ENCODE peak calls at places on chromosomes 5 and 9, in six cellular contexts. K, Q, G, B, J and D are unnamed samples. For H3K27me3, the result is how much of the 10 kb centered on the place peaks cover.

GRCh38 chr5:121182788-121183490 is 668.7 kb upstream of the FTMT start:
- DNase-seq in B (peak), K (no peak), Q (no peak), J (no peak), G (no peak), D (no peak)

GRCh38 chr9:91332476-91333231 is 29.1 kb downstream of the AUH start:
- DNase-seq in K (no peak), B (no peak), G (no peak), J (no peak), Q (no peak), D (no peak)

GRCh38 chr5:94884294-94884693 is 265.8 kb downstream of the SLF1 start:
- DNase-seq in J (peak), K (no peak), B (no peak), G (no peak), Q (no peak), D (no peak)

GRCh38 chr5:127944125-127944524 is 139.4 kb upstream of the SLC12A2 start:
- DNase-seq in K (no peak), B (no peak), J (no peak), Q (no peak), G (no peak), D (no peak)

GRCh38 chr5:120955795-120956194 is 491.7 kb downstream of the PRR16 start:
- DNase-seq in J (no peak), G (no peak), Q (no peak), B (no peak), K (no peak), D (no peak)

GRCh38 chr9:82498918-82499317 is 510.3 kb downstream of the SPATA31D1 start:
- DNase-seq in Q (no peak), B (no peak), G (no peak), J (no peak), K (no peak), D (no peak)

GRCh38 chr9:76026796-76027195 is 136.3 kb downstream of the PCSK5 start:
- DNase-seq in K (no peak), Q (no peak), B (peak), G (no peak), J (no peak), D (no peak)

GRCh38 chr5:149702607-149702952 is 27.5 kb upstream of the PPARGC1B start:
- DNase-seq in J (no peak), G (no peak), K (no peak), B (no peak), Q (no peak), D (no peak)

GRCh38 chr9:97293207-97293721 is 14.2 kb upstream of the CCDC180 start:
- DNase-seq in K (no peak), B (no peak), G (no peak), Q (no peak), J (peak), D (no peak)

GRCh38 chr9:127189628-127190027 is 67.2 kb upstream of the ANGPTL2 start:
- DNase-seq in K (no peak), G (no peak), J (no peak), Q (no peak), B (no peak), D (no peak)

GRCh38 chr9:118364266-118365075 is 660.3 kb downstream of the TLR4 start:
- DNase-seq in G (no peak), J (peak), B (no peak), K (no peak), Q (no peak), D (peak)

GRCh38 chr9:77826621-77827020 is 178.5 kb upstream of the GNA14 start:
- DNase-seq in B (no peak), J (no peak), Q (no peak), K (no peak), G (no peak), D (no peak)

GRCh38 chr5:158435161-158435616 is 576.2 kb upstream of the CLINT1 start:
- DNase-seq in G (peak), Q (no peak), J (no peak), K (no peak), B (peak), D (peak)

GRCh38 chr5:75044406-75044805 is 8.0 kb downstream of the GCNT4 start:
- DNase-seq in J (no peak), Q (no peak), G (peak), B (peak), K (no peak), D (no peak)

GRCh38 chr5:89024082-89024481 is 141.1 kb upstream of the MEF2C start:
- DNase-seq in Q (no peak), K (no peak), G (no peak), B (no peak), J (no peak), D (no peak)

GRCh38 chr9:134286513-134287245 is 39.6 kb upstream of the RXRA start:
- DNase-seq in J (peak), K (no peak), B (no peak), G (no peak), Q (no peak), D (no peak)

GRCh38 chr9:86406366-86406765 is 52.2 kb upstream of the TUT7 start:
- DNase-seq in G (no peak), Q (no peak), K (no peak), B (peak), J (no peak), D (no peak)

GRCh38 chr5:89105836-89106235 is 222.9 kb upstream of the MEF2C start:
- DNase-seq in J (no peak), G (no peak), K (no peak), Q (no peak), B (peak), D (no peak)

GRCh38 chr5:118597448-118597847 is 390.9 kb downstream of the DTWD2 start:
- DNase-seq in J (no peak), G (no peak), Q (no peak), K (no peak), B (no peak), D (no peak)

GRCh38 chr5:128052764-128053163 is 30.8 kb upstream of the SLC12A2 start:
- DNase-seq in K (no peak), B (no peak), Q (no peak), J (no peak), G (no peak), D (no peak)

GRCh38 chr5:179258001-179258921 is 87.0 kb downstream of the ADAMTS2 start:
- DNase-seq in B (no peak), K (peak), J (peak), G (no peak), Q (peak), D (no peak)

GRCh38 chr5:134530375-134531077 is 5.1 kb downstream of the JADE2 start:
- DNase-seq in G (no peak), K (peak), J (peak), B (no peak), Q (no peak), D (no peak)

GRCh38 chr5:121628783-121629182 is 222.9 kb upstream of the FTMT start:
- DNase-seq in K (no peak), Q (no peak), J (no peak), G (peak), B (peak), D (no peak)

GRCh38 chr9:136985853-136986252 is 3.1 kb downstream of the LCNL1 start:
- DNase-seq in B (no peak), G (no peak), K (no peak), Q (no peak), J (peak), D (no peak)
- H3K4me3 ChIP-seq in B (no peak), G (no peak), K (peak), Q (no peak), J (peak), D (no peak)

DNA sequence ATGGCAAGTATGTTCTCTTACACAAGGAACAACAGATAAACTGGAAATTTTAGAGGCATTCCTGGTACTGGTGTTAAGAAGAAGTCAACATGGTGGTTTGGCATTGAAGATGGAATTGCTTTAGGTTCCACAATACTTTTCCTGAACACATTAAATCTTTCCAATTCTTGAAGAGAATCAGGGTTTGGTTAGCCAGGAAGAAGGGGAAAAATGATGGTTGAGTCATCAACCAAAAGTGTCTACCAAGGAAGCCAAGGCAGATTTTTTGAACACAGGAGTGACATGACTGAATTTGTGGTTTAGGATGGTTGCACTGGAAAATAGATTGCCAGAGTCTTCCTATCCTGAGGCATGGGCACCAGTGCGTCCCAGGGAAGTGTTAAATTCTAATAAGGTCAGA is 433.4 kb downstream of the TMEM38B start:
- DNase-seq in J (no peak), G (no peak), K (no peak), B (no peak), Q (no peak), D (no peak)
- TF ChIP-seq CTCF in J (no peak), G (no peak), K (no peak), B (no peak), Q (no peak), D (no peak)

GRCh38 chr5:80963521-80963895 is 3.3 kb downstream of the RASGRF2 start:
- DNase-seq in B (no peak), K (no peak), G (no peak), Q (no peak), J (no peak), D (no peak)

GRCh38 chr5:80961376-80962281 is 1.5 kb downstream of the RASGRF2 start:
- DNase-seq in G (no peak), J (no peak), Q (peak), B (no peak), K (no peak), D (no peak)

GRCh38 chr5:80964491-80964890 is 4.3 kb downstream of the RASGRF2 start:
- DNase-seq in K (no peak), B (no peak), J (no peak), Q (no peak), G (no peak), D (no peak)

GRCh38 chr5:80963966-80964481 is 3.9 kb downstream of the RASGRF2 start:
- DNase-seq in J (no peak), B (no peak), Q (no peak), K (no peak), G (no peak), D (no peak)

GRCh38 chr5:80962630-80963520 is 2.7 kb downstream of the RASGRF2 start:
- DNase-seq in Q (no peak), B (no peak), J (no peak), G (no peak), K (no peak), D (no peak)
- H3K27me3 ChIP-seq in Q (under half), B (under half), J (under half), G (under half), K (under half), D (under half)

GRCh38 chr9:14353222-14354056 is 39.5 kb upstream of the NFIB start:
- DNase-seq in Q (peak), K (peak), J (peak), B (peak), G (peak), D (peak)
- H3K4me3 ChIP-seq in Q (no peak), K (peak), J (peak), B (no peak), G (no peak), D (no peak)

GRCh38 chr5:140106101-140106500 is 7.8 kb upstream of the PURA start:
- DNase-seq in B (peak), J (no peak), Q (no peak), K (no peak), G (no peak), D (no peak)

GRCh38 chr5:140109050-140109817 is 4.7 kb upstream of the PURA start:
- DNase-seq in B (no peak), G (no peak), J (no peak), K (no peak), Q (no peak), D (no peak)

GRCh38 chr5:140106805-140107311 is 7.1 kb upstream of the PURA start:
- DNase-seq in G (no peak), B (no peak), K (no peak), Q (no peak), J (no peak), D (no peak)

GRCh38 chr5:140108093-140109049 is 5.5 kb upstream of the PURA start:
- DNase-seq in Q (peak), J (peak), G (peak), K (no peak), B (peak), D (no peak)

DNA sequence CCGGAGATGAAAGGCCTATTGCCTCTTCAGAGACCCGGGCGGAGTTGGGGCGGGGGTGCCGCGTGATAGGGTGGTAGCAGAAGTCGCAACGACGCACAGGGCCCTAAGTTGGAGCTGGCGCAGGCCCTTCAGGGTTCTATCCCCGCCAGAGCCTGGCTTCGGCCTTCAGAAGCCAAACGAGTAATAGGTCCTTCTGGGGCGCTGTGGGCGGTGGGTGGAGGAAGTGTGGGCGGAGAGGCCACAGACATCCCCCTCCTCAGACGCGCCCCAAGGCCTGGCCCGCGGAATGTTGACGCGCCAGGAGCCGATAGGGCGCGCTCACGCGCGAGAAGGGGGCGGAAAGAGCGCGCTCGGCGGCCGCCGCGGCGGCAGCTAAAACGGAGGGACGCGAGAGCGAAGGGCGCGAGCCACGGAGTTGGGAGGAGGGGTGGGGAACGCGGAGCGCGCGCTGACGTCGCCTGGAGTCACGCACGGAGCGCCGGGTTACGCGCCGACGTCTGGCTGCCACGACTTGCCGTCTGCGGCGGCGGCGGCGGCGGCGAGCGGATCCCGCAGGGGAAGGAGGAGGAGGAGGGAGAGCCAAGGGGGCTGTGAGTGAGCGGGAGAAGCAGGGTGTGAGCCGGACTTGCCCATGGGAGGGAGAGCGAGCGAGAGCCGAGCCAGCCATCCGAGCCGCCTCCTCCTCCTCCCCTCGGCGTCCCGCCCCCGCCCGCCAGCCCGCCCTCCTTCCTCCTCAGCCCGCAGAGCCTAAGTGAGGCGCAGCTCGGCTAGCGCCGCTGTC is 6.4 kb upstream of the PURA start:
- DNase-seq in G (peak), Q (peak), B (peak), J (peak), K (peak), D (peak)
- TF ChIP-seq CTCF in G (peak), Q (peak), B (peak), J (no peak), K (peak), D (peak)

GRCh38 chr5:169667896-169668674 is 31.0 kb downstream of the DOCK2 start:
- DNase-seq in B (peak), G (no peak), K (no peak), Q (no peak), J (no peak), D (no peak)
- H3K27me3 ChIP-seq in B (under half), G (under half), K (under half), Q (under half), J (under half), D (under half)

GRCh38 chr5:35016179-35017056 is 31.3 kb downstream of the AGXT2 start:
- DNase-seq in B (no peak), Q (no peak), J (no peak), K (no peak), G (no peak), D (no peak)
- H3K4me3 ChIP-seq in B (no peak), Q (no peak), J (no peak), K (no peak), G (no peak), D (no peak)